ENCODE peak calls at places on chromosomes 4 and X, in nine cellular contexts. One of them, this sample, is unnamed.

GRCh38 chr4:174864031-174864430 is 35.0 kb upstream of the GLRA3 start:
- DNase-seq in sigmoid colon: no peak
- DNase-seq in transverse colon: no peak
- DNase-seq in breast epithelium: no peak
- DNase-seq in H1: no peak
- DNase-seq in endothelial cell of umbilical vein: no peak
- DNase-seq in stomach: no peak
- DNase-seq in upper lobe of left lung: no peak
- DNase-seq in esophagus muscularis mucosa: no peak
- DNase-seq in this sample: no peak

GRCh38 chrX:56726609-56727008 is 2.4 kb upstream of the NBDY start:
- DNase-seq in sigmoid colon: no peak
- DNase-seq in transverse colon: no peak
- DNase-seq in breast epithelium: no peak
- DNase-seq in H1: no peak
- DNase-seq in endothelial cell of umbilical vein: peak
- DNase-seq in stomach: no peak
- DNase-seq in upper lobe of left lung: no peak
- DNase-seq in esophagus muscularis mucosa: no peak
- DNase-seq in this sample: no peak

GRCh38 chr4:111605111-111605510 is 540.1 kb upstream of the FAM241A start:
- DNase-seq in sigmoid colon: no peak
- DNase-seq in transverse colon: no peak
- DNase-seq in breast epithelium: no peak
- DNase-seq in H1: no peak
- DNase-seq in endothelial cell of umbilical vein: no peak
- DNase-seq in stomach: no peak
- DNase-seq in upper lobe of left lung: no peak
- DNase-seq in esophagus muscularis mucosa: no peak
- DNase-seq in this sample: no peak

GRCh38 chr4:173722075-173722474 is 192.0 kb upstream of the HAND2 start:
- DNase-seq in sigmoid colon: no peak
- DNase-seq in transverse colon: no peak
- DNase-seq in breast epithelium: no peak
- DNase-seq in H1: no peak
- DNase-seq in endothelial cell of umbilical vein: no peak
- DNase-seq in stomach: no peak
- DNase-seq in upper lobe of left lung: no peak
- DNase-seq in esophagus muscularis mucosa: no peak
- DNase-seq in this sample: no peak

GRCh38 chr4:185809517-185810071 is 2.4 kb downstream of the SORBS2 start:
- DNase-seq in sigmoid colon: no peak
- DNase-seq in transverse colon: no peak
- DNase-seq in breast epithelium: no peak
- DNase-seq in H1: no peak
- DNase-seq in endothelial cell of umbilical vein: no peak
- DNase-seq in stomach: no peak
- DNase-seq in upper lobe of left lung: no peak
- DNase-seq in esophagus muscularis mucosa: no peak
- DNase-seq in this sample: no peak

GRCh38 chr4:54971474-54971950 is 153.9 kb downstream of the KDR start:
- DNase-seq in sigmoid colon: no peak
- DNase-seq in transverse colon: no peak
- DNase-seq in breast epithelium: no peak
- DNase-seq in H1: no peak
- DNase-seq in endothelial cell of umbilical vein: peak
- DNase-seq in stomach: no peak
- DNase-seq in upper lobe of left lung: no peak
- DNase-seq in esophagus muscularis mucosa: no peak
- DNase-seq in this sample: no peak

GRCh38 chrX:12421918-12422317 is 283.6 kb downstream of the FRMPD4 start:
- DNase-seq in sigmoid colon: no peak
- DNase-seq in transverse colon: no peak
- DNase-seq in breast epithelium: no peak
- DNase-seq in H1: no peak
- DNase-seq in endothelial cell of umbilical vein: peak
- DNase-seq in stomach: no peak
- DNase-seq in upper lobe of left lung: no peak
- DNase-seq in esophagus muscularis mucosa: no peak
- DNase-seq in this sample: no peak

GRCh38 chrX:98731821-98732220 is 1678.3 kb downstream of the PCDH19 start:
- DNase-seq in sigmoid colon: no peak
- DNase-seq in transverse colon: no peak
- DNase-seq in breast epithelium: no peak
- DNase-seq in H1: no peak
- DNase-seq in endothelial cell of umbilical vein: no peak
- DNase-seq in stomach: no peak
- DNase-seq in upper lobe of left lung: no peak
- DNase-seq in esophagus muscularis mucosa: no peak
- DNase-seq in this sample: no peak

GRCh38 chrX:26649534-26649933 is 433.6 kb downstream of the MAGEB5 start:
- DNase-seq in sigmoid colon: no peak
- DNase-seq in transverse colon: no peak
- DNase-seq in breast epithelium: no peak
- DNase-seq in H1: no peak
- DNase-seq in endothelial cell of umbilical vein: no peak
- DNase-seq in stomach: no peak
- DNase-seq in upper lobe of left lung: no peak
- DNase-seq in esophagus muscularis mucosa: no peak
- DNase-seq in this sample: no peak

GRCh38 chrX:49191033-49191871 is 5.1 kb upstream of the PRICKLE3 start:
- DNase-seq in sigmoid colon: peak
- DNase-seq in transverse colon: peak
- DNase-seq in breast epithelium: peak
- DNase-seq in H1: peak
- DNase-seq in endothelial cell of umbilical vein: peak
- DNase-seq in stomach: peak
- DNase-seq in upper lobe of left lung: peak
- DNase-seq in esophagus muscularis mucosa: peak
- DNase-seq in this sample: peak

GRCh38 chr4:125198916-125199315 is 115.8 kb upstream of the FAT4 start:
- DNase-seq in sigmoid colon: no peak
- DNase-seq in transverse colon: no peak
- DNase-seq in breast epithelium: no peak
- DNase-seq in H1: no peak
- DNase-seq in endothelial cell of umbilical vein: peak
- DNase-seq in stomach: no peak
- DNase-seq in upper lobe of left lung: no peak
- DNase-seq in esophagus muscularis mucosa: no peak
- DNase-seq in this sample: no peak

GRCh38 chrX:129318375-129318774 is 204.9 kb downstream of the SMARCA1 start:
- DNase-seq in sigmoid colon: no peak
- DNase-seq in transverse colon: no peak
- DNase-seq in breast epithelium: no peak
- DNase-seq in H1: no peak
- DNase-seq in endothelial cell of umbilical vein: peak
- DNase-seq in stomach: no peak
- DNase-seq in upper lobe of left lung: no peak
- DNase-seq in esophagus muscularis mucosa: no peak
- DNase-seq in this sample: no peak

GRCh38 chrX:8607326-8607725 is 124.6 kb downstream of the ANOS1 start:
- DNase-seq in sigmoid colon: no peak
- DNase-seq in transverse colon: no peak
- DNase-seq in breast epithelium: no peak
- DNase-seq in H1: no peak
- DNase-seq in endothelial cell of umbilical vein: peak
- DNase-seq in stomach: no peak
- DNase-seq in upper lobe of left lung: no peak
- DNase-seq in esophagus muscularis mucosa: no peak
- DNase-seq in this sample: no peak

GRCh38 chrX:37918168-37918567 is 70.8 kb upstream of the DYNLT3 start:
- DNase-seq in sigmoid colon: no peak
- DNase-seq in transverse colon: no peak
- DNase-seq in breast epithelium: no peak
- DNase-seq in H1: no peak
- DNase-seq in endothelial cell of umbilical vein: no peak
- DNase-seq in stomach: no peak
- DNase-seq in upper lobe of left lung: no peak
- DNase-seq in esophagus muscularis mucosa: no peak
- DNase-seq in this sample: no peak

GRCh38 chrX:33970028-33970932 is 161.8 kb downstream of the FAM47A start:
- DNase-seq in sigmoid colon: no peak
- DNase-seq in transverse colon: no peak
- DNase-seq in breast epithelium: no peak
- DNase-seq in H1: no peak
- DNase-seq in endothelial cell of umbilical vein: no peak
- DNase-seq in stomach: no peak
- DNase-seq in upper lobe of left lung: no peak
- DNase-seq in esophagus muscularis mucosa: no peak
- DNase-seq in this sample: peak

GRCh38 chr4:150577786-150578185 is 4.2 kb upstream of the MAB21L2 start:
- DNase-seq in sigmoid colon: no peak
- DNase-seq in transverse colon: no peak
- DNase-seq in breast epithelium: no peak
- DNase-seq in H1: no peak
- DNase-seq in endothelial cell of umbilical vein: no peak
- DNase-seq in stomach: no peak
- DNase-seq in upper lobe of left lung: no peak
- DNase-seq in esophagus muscularis mucosa: no peak
- DNase-seq in this sample: no peak

GRCh38 chrX:110966839-110967238 is 129.2 kb upstream of the PAK3 start:
- DNase-seq in sigmoid colon: no peak
- DNase-seq in transverse colon: no peak
- DNase-seq in breast epithelium: no peak
- DNase-seq in H1: no peak
- DNase-seq in endothelial cell of umbilical vein: no peak
- DNase-seq in stomach: no peak
- DNase-seq in upper lobe of left lung: no peak
- DNase-seq in esophagus muscularis mucosa: no peak
- DNase-seq in this sample: no peak

GRCh38 chrX:49878128-49878833 is 1.0 kb upstream of the USP27X start:
- DNase-seq in sigmoid colon: peak
- DNase-seq in transverse colon: peak
- DNase-seq in breast epithelium: no peak
- DNase-seq in H1: no peak
- DNase-seq in endothelial cell of umbilical vein: no peak
- DNase-seq in stomach: no peak
- DNase-seq in upper lobe of left lung: no peak
- DNase-seq in esophagus muscularis mucosa: no peak
- DNase-seq in this sample: peak

GRCh38 chrX:39900788-39901170 is 197.0 kb downstream of the BCOR start:
- DNase-seq in sigmoid colon: no peak
- DNase-seq in transverse colon: no peak
- DNase-seq in breast epithelium: no peak
- DNase-seq in H1: no peak
- DNase-seq in endothelial cell of umbilical vein: no peak
- DNase-seq in stomach: no peak
- DNase-seq in upper lobe of left lung: no peak
- DNase-seq in esophagus muscularis mucosa: no peak
- DNase-seq in this sample: no peak

GRCh38 chr4:39976945-39977488 is 694 bp downstream of the PDS5A start:
- DNase-seq in sigmoid colon: peak
- DNase-seq in transverse colon: peak
- DNase-seq in breast epithelium: no peak
- DNase-seq in H1: no peak
- DNase-seq in endothelial cell of umbilical vein: peak
- DNase-seq in stomach: peak
- DNase-seq in upper lobe of left lung: peak
- DNase-seq in esophagus muscularis mucosa: no peak
- DNase-seq in this sample: no peak

GRCh38 chr4:39976141-39976944 is 1.4 kb downstream of the PDS5A start:
- DNase-seq in sigmoid colon: peak
- DNase-seq in transverse colon: peak
- DNase-seq in breast epithelium: peak
- DNase-seq in H1: peak
- DNase-seq in endothelial cell of umbilical vein: peak
- DNase-seq in stomach: peak
- DNase-seq in upper lobe of left lung: peak
- DNase-seq in esophagus muscularis mucosa: peak
- DNase-seq in this sample: peak

GRCh38 chr4:39978378-39978775 is 666 bp upstream of the PDS5A start:
- DNase-seq in sigmoid colon: no peak
- DNase-seq in transverse colon: no peak
- DNase-seq in breast epithelium: no peak
- DNase-seq in H1: no peak
- DNase-seq in endothelial cell of umbilical vein: no peak
- DNase-seq in stomach: no peak
- DNase-seq in upper lobe of left lung: no peak
- DNase-seq in esophagus muscularis mucosa: no peak
- DNase-seq in this sample: no peak

GRCh38 chr4:39978904-39979303 is 1.2 kb upstream of the PDS5A start:
- DNase-seq in sigmoid colon: no peak
- DNase-seq in transverse colon: no peak
- DNase-seq in breast epithelium: no peak
- DNase-seq in H1: no peak
- DNase-seq in endothelial cell of umbilical vein: no peak
- DNase-seq in stomach: no peak
- DNase-seq in upper lobe of left lung: no peak
- DNase-seq in esophagus muscularis mucosa: no peak
- DNase-seq in this sample: no peak

GRCh38 chr4:39977489-39978377 is at the start of gene PDS5A:
- DNase-seq in sigmoid colon: peak
- DNase-seq in transverse colon: peak
- DNase-seq in breast epithelium: peak
- DNase-seq in H1: peak
- DNase-seq in endothelial cell of umbilical vein: peak
- DNase-seq in stomach: peak
- DNase-seq in upper lobe of left lung: peak
- DNase-seq in esophagus muscularis mucosa: peak
- DNase-seq in this sample: peak
- TF ChIP-seq POLR2A in sigmoid colon: no peak
- TF ChIP-seq POLR2A in transverse colon: peak
- TF ChIP-seq POLR2A in breast epithelium: no peak
- TF ChIP-seq POLR2A in H1: peak
- TF ChIP-seq POLR2A in endothelial cell of umbilical vein: peak
- TF ChIP-seq POLR2A in stomach: no peak
- TF ChIP-seq POLR2A in upper lobe of left lung: peak
- TF ChIP-seq POLR2A in esophagus muscularis mucosa: no peak
- TF ChIP-seq POLR2A in this sample: no peak

GRCh38 chr4:78058591-78059523 is 1.7 kb downstream of the FRAS1 start:
- DNase-seq in sigmoid colon: peak
- DNase-seq in transverse colon: peak
- DNase-seq in breast epithelium: no peak
- DNase-seq in H1: peak
- DNase-seq in endothelial cell of umbilical vein: peak
- DNase-seq in stomach: peak
- DNase-seq in upper lobe of left lung: peak
- DNase-seq in esophagus muscularis mucosa: no peak
- DNase-seq in this sample: peak
- TF ChIP-seq POLR2AphosphoS5 in sigmoid colon: no peak
- TF ChIP-seq POLR2AphosphoS5 in transverse colon: no peak
- TF ChIP-seq POLR2AphosphoS5 in breast epithelium: no peak
- TF ChIP-seq POLR2AphosphoS5 in H1: peak
- TF ChIP-seq POLR2AphosphoS5 in endothelial cell of umbilical vein: no peak
- TF ChIP-seq POLR2AphosphoS5 in stomach: peak
- TF ChIP-seq POLR2AphosphoS5 in upper lobe of left lung: no peak
- TF ChIP-seq POLR2AphosphoS5 in esophagus muscularis mucosa: no peak
- TF ChIP-seq POLR2AphosphoS5 in this sample: no peak

GRCh38 chr4:184746532-184746870 is 12.6 kb upstream of the CENPU start:
- DNase-seq in sigmoid colon: peak
- DNase-seq in transverse colon: no peak
- DNase-seq in breast epithelium: no peak
- DNase-seq in H1: no peak
- DNase-seq in endothelial cell of umbilical vein: no peak
- DNase-seq in stomach: peak
- DNase-seq in upper lobe of left lung: peak
- DNase-seq in esophagus muscularis mucosa: no peak
- DNase-seq in this sample: no peak
- H3K27ac ChIP-seq in sigmoid colon: peak
- H3K27ac ChIP-seq in transverse colon: peak
- H3K27ac ChIP-seq in breast epithelium: peak
- H3K27ac ChIP-seq in H1: no peak
- H3K27ac ChIP-seq in endothelial cell of umbilical vein: no peak
- H3K27ac ChIP-seq in stomach: peak
- H3K27ac ChIP-seq in upper lobe of left lung: peak
- H3K27ac ChIP-seq in esophagus muscularis mucosa: peak
- H3K27ac ChIP-seq in this sample: peak

GRCh38 chr4:88457307-88458090 is 580 bp downstream of the HERC5 start:
- DNase-seq in sigmoid colon: peak
- DNase-seq in transverse colon: peak
- DNase-seq in breast epithelium: no peak
- DNase-seq in H1: no peak
- DNase-seq in endothelial cell of umbilical vein: no peak
- DNase-seq in stomach: peak
- DNase-seq in upper lobe of left lung: peak
- DNase-seq in esophagus muscularis mucosa: no peak
- DNase-seq in this sample: peak
- TF ChIP-seq POLR2A in sigmoid colon: no peak
- TF ChIP-seq POLR2A in transverse colon: no peak
- TF ChIP-seq POLR2A in breast epithelium: no peak
- TF ChIP-seq POLR2A in H1: no peak
- TF ChIP-seq POLR2A in endothelial cell of umbilical vein: no peak
- TF ChIP-seq POLR2A in stomach: no peak
- TF ChIP-seq POLR2A in upper lobe of left lung: no peak
- TF ChIP-seq POLR2A in esophagus muscularis mucosa: no peak
- TF ChIP-seq POLR2A in this sample: no peak